ENCODE peak calls at places on chromosomes 13 and 19, in seven cellular contexts. One of them, this sample, is unnamed.

GRCh38 chr13:82717249-82717648 is 1165.0 kb downstream of the SLITRK1 start:
- DNase-seq in ureter: no peak
- DNase-seq in aorta: no peak
- DNase-seq in CD8-positive, alpha-beta memory T cell: no peak
- DNase-seq in kidney epithelial cell: peak; percentile 56
- DNase-seq in caudate nucleus: no peak
- DNase-seq in stimulated activated CD4-positive, alpha-beta T cell treated with anti-CD3 and anti-CD28 coated beads, Interleukin-1b, Interleukin-23, amount 100 ng/mL, for 48 hours: no peak
- DNase-seq in this sample: no peak

GRCh38 chr19:21352830-21353229 is 6.0 kb upstream of the ZNF738 start:
- DNase-seq in ureter: no peak
- DNase-seq in aorta: no peak
- DNase-seq in CD8-positive, alpha-beta memory T cell: no peak
- DNase-seq in kidney epithelial cell: no peak
- DNase-seq in caudate nucleus: no peak
- DNase-seq in stimulated activated CD4-positive, alpha-beta T cell treated with anti-CD3 and anti-CD28 coated beads, Interleukin-1b, Interleukin-23, amount 100 ng/mL, for 48 hours: no peak
- DNase-seq in this sample: no peak

GRCh38 chr13:105007166-105007808 is 1528.2 kb downstream of the EFNB2 start:
- DNase-seq in ureter: no peak
- DNase-seq in aorta: no peak
- DNase-seq in CD8-positive, alpha-beta memory T cell: no peak
- DNase-seq in kidney epithelial cell: no peak
- DNase-seq in caudate nucleus: no peak
- DNase-seq in stimulated activated CD4-positive, alpha-beta T cell treated with anti-CD3 and anti-CD28 coated beads, Interleukin-1b, Interleukin-23, amount 100 ng/mL, for 48 hours: no peak
- DNase-seq in this sample: no peak

GRCh38 chr13:33069365-33069764 is 53.1 kb downstream of the KL start:
- DNase-seq in ureter: no peak
- DNase-seq in aorta: no peak
- DNase-seq in CD8-positive, alpha-beta memory T cell: no peak
- DNase-seq in kidney epithelial cell: no peak
- DNase-seq in caudate nucleus: no peak
- DNase-seq in stimulated activated CD4-positive, alpha-beta T cell treated with anti-CD3 and anti-CD28 coated beads, Interleukin-1b, Interleukin-23, amount 100 ng/mL, for 48 hours: no peak
- DNase-seq in this sample: no peak

GRCh38 chr19:42356686-42357085 is 31.3 kb downstream of the MEGF8 start:
- DNase-seq in ureter: no peak
- DNase-seq in aorta: no peak
- DNase-seq in CD8-positive, alpha-beta memory T cell: no peak
- DNase-seq in kidney epithelial cell: no peak
- DNase-seq in caudate nucleus: no peak
- DNase-seq in stimulated activated CD4-positive, alpha-beta T cell treated with anti-CD3 and anti-CD28 coated beads, Interleukin-1b, Interleukin-23, amount 100 ng/mL, for 48 hours: no peak
- DNase-seq in this sample: no peak

GRCh38 chr13:30877335-30877734 is 28.7 kb upstream of the MEDAG start:
- DNase-seq in ureter: no peak
- DNase-seq in aorta: no peak
- DNase-seq in CD8-positive, alpha-beta memory T cell: no peak
- DNase-seq in kidney epithelial cell: no peak
- DNase-seq in caudate nucleus: no peak
- DNase-seq in stimulated activated CD4-positive, alpha-beta T cell treated with anti-CD3 and anti-CD28 coated beads, Interleukin-1b, Interleukin-23, amount 100 ng/mL, for 48 hours: no peak
- DNase-seq in this sample: no peak

GRCh38 chr19:38712161-38712748 is 32.0 kb downstream of the CAPN12 start:
- DNase-seq in ureter: no peak
- DNase-seq in aorta: no peak
- DNase-seq in CD8-positive, alpha-beta memory T cell: no peak
- DNase-seq in kidney epithelial cell: no peak
- DNase-seq in caudate nucleus: no peak
- DNase-seq in stimulated activated CD4-positive, alpha-beta T cell treated with anti-CD3 and anti-CD28 coated beads, Interleukin-1b, Interleukin-23, amount 100 ng/mL, for 48 hours: no peak
- DNase-seq in this sample: no peak

GRCh38 chr13:30094015-30094533 is 213.3 kb downstream of the KATNAL1 start:
- DNase-seq in ureter: no peak
- DNase-seq in aorta: no peak
- DNase-seq in CD8-positive, alpha-beta memory T cell: no peak
- DNase-seq in kidney epithelial cell: no peak
- DNase-seq in caudate nucleus: no peak
- DNase-seq in stimulated activated CD4-positive, alpha-beta T cell treated with anti-CD3 and anti-CD28 coated beads, Interleukin-1b, Interleukin-23, amount 100 ng/mL, for 48 hours: no peak
- DNase-seq in this sample: no peak

GRCh38 chr13:20989883-20990282 is 71.5 kb downstream of the LATS2 start:
- DNase-seq in ureter: no peak
- DNase-seq in aorta: no peak
- DNase-seq in CD8-positive, alpha-beta memory T cell: no peak
- DNase-seq in kidney epithelial cell: no peak
- DNase-seq in caudate nucleus: no peak
- DNase-seq in stimulated activated CD4-positive, alpha-beta T cell treated with anti-CD3 and anti-CD28 coated beads, Interleukin-1b, Interleukin-23, amount 100 ng/mL, for 48 hours: no peak
- DNase-seq in this sample: no peak

GRCh38 chr19:275958-276646 is 15.1 kb downstream of the PLPP2 start:
- DNase-seq in ureter: no peak
- DNase-seq in aorta: peak; percentile 20
- DNase-seq in CD8-positive, alpha-beta memory T cell: no peak
- DNase-seq in kidney epithelial cell: no peak
- DNase-seq in caudate nucleus: no peak
- DNase-seq in stimulated activated CD4-positive, alpha-beta T cell treated with anti-CD3 and anti-CD28 coated beads, Interleukin-1b, Interleukin-23, amount 100 ng/mL, for 48 hours: no peak
- DNase-seq in this sample: no peak

GRCh38 chr13:20492641-20493040 is 33.0 kb downstream of the CRYL1 start:
- DNase-seq in ureter: no peak
- DNase-seq in aorta: no peak
- DNase-seq in CD8-positive, alpha-beta memory T cell: no peak
- DNase-seq in kidney epithelial cell: no peak
- DNase-seq in caudate nucleus: no peak
- DNase-seq in stimulated activated CD4-positive, alpha-beta T cell treated with anti-CD3 and anti-CD28 coated beads, Interleukin-1b, Interleukin-23, amount 100 ng/mL, for 48 hours: peak; percentile 63
- DNase-seq in this sample: no peak

GRCh38 chr13:73440296-73440895 is 381.6 kb downstream of the KLF5 start:
- DNase-seq in ureter: no peak
- DNase-seq in aorta: no peak
- DNase-seq in CD8-positive, alpha-beta memory T cell: no peak
- DNase-seq in kidney epithelial cell: no peak
- DNase-seq in caudate nucleus: no peak
- DNase-seq in stimulated activated CD4-positive, alpha-beta T cell treated with anti-CD3 and anti-CD28 coated beads, Interleukin-1b, Interleukin-23, amount 100 ng/mL, for 48 hours: no peak
- DNase-seq in this sample: no peak

GRCh38 chr13:110644892-110645521 is 29.7 kb downstream of the NAXD start:
- DNase-seq in ureter: peak; percentile 67
- DNase-seq in aorta: peak; percentile 87
- DNase-seq in CD8-positive, alpha-beta memory T cell: peak; percentile 13
- DNase-seq in kidney epithelial cell: peak; percentile 34
- DNase-seq in caudate nucleus: peak; percentile 34
- DNase-seq in stimulated activated CD4-positive, alpha-beta T cell treated with anti-CD3 and anti-CD28 coated beads, Interleukin-1b, Interleukin-23, amount 100 ng/mL, for 48 hours: peak; percentile 31
- DNase-seq in this sample: peak; percentile 56

GRCh38 chr19:3831601-3832000 is 37.2 kb downstream of the ZFR2 start:
- DNase-seq in ureter: no peak
- DNase-seq in aorta: no peak
- DNase-seq in CD8-positive, alpha-beta memory T cell: no peak
- DNase-seq in kidney epithelial cell: no peak
- DNase-seq in caudate nucleus: no peak
- DNase-seq in stimulated activated CD4-positive, alpha-beta T cell treated with anti-CD3 and anti-CD28 coated beads, Interleukin-1b, Interleukin-23, amount 100 ng/mL, for 48 hours: no peak
- DNase-seq in this sample: no peak

GRCh38 chr19:38263696-38264485 is 482 bp upstream of the SPINT2 start:
- DNase-seq in ureter: peak; percentile 89
- DNase-seq in aorta: peak; percentile 86
- DNase-seq in CD8-positive, alpha-beta memory T cell: peak; percentile 39
- DNase-seq in kidney epithelial cell: peak; percentile 81
- DNase-seq in caudate nucleus: peak; percentile 63
- DNase-seq in stimulated activated CD4-positive, alpha-beta T cell treated with anti-CD3 and anti-CD28 coated beads, Interleukin-1b, Interleukin-23, amount 100 ng/mL, for 48 hours: peak; percentile 85
- DNase-seq in this sample: peak; percentile 91

GRCh38 chr19:45340232-45340898 is at the start of gene KLC3:
- DNase-seq in ureter: no peak
- DNase-seq in aorta: no peak
- DNase-seq in CD8-positive, alpha-beta memory T cell: no peak
- DNase-seq in kidney epithelial cell: no peak
- DNase-seq in caudate nucleus: no peak
- DNase-seq in stimulated activated CD4-positive, alpha-beta T cell treated with anti-CD3 and anti-CD28 coated beads, Interleukin-1b, Interleukin-23, amount 100 ng/mL, for 48 hours: no peak
- DNase-seq in this sample: no peak